ENCODE peak calls at places on chromosomes 12 and 14, in five cellular contexts. E is AG04450; I is CD4-positive, alpha-beta memory T cell; L is mucosa of descending colon; F is thoracic aorta. V is an unnamed sample. For H3K9me3, the result is how much of the 10 kb centered on the place peaks cover.

GRCh38 chr12:46475972-46476645 is 103.5 kb upstream of the SLC38A2 start:
- DNase-seq in E (no peak), I (no peak), L (no peak), F (no peak), V (no peak)

GRCh38 chr12:6444704-6445688 is at the start of gene CD27:
- DNase-seq in I (peak), L (no peak), E (no peak), F (no peak), V (no peak)

GRCh38 chr12:45050751-45051489 is at the start of gene DBX2:
- DNase-seq in L (no peak), E (no peak), F (no peak), I (no peak), V (peak)

GRCh38 chr12:6850796-6851152 is 312 bp downstream of the CDCA3 start:
- DNase-seq in E (no peak), F (no peak), L (no peak), I (no peak), V (no peak)

GRCh38 chr14:95901014-95901413 is 24.4 kb downstream of the TUNAR start:
- DNase-seq in I (no peak), E (no peak), F (no peak), L (no peak), V (no peak)

GRCh38 chr12:53740130-53740491 is 11.7 kb downstream of the CISTR start:
- DNase-seq in L (no peak), I (no peak), F (no peak), E (no peak), V (no peak)

GRCh38 chr12:22313276-22313995 is 21.1 kb downstream of the ST8SIA1 start:
- DNase-seq in E (no peak), I (no peak), L (no peak), F (no peak), V (no peak)

GRCh38 chr14:50726372-50727107 is 58.4 kb upstream of the SAV1 start:
- DNase-seq in E (peak), L (no peak), I (peak), F (no peak), V (no peak)

GRCh38 chr12:15782667-15783066 is 6.5 kb downstream of the EPS8 start:
- DNase-seq in F (no peak), E (no peak), I (no peak), L (no peak), V (no peak)

GRCh38 chr12:87756111-87756510 is 273.1 kb downstream of the C12orf50 start:
- DNase-seq in L (no peak), E (peak), F (no peak), I (no peak), V (no peak)

GRCh38 chr12:111248221-111248620 is 120.7 kb downstream of the PHETA1 start:
- DNase-seq in F (no peak), L (no peak), E (no peak), I (no peak), V (peak)

GRCh38 chr14:89684139-89684538 is 267.1 kb upstream of the FOXN3 start:
- DNase-seq in L (no peak), I (no peak), F (no peak), E (no peak), V (no peak)

GRCh38 chr12:90058721-90059120 is 350.1 kb upstream of the ATP2B1 start:
- DNase-seq in L (peak), E (peak), I (no peak), F (no peak), V (no peak)

GRCh38 chr12:68480526-68480925 is 130.2 kb upstream of the RAP1B start:
- DNase-seq in L (no peak), E (no peak), F (no peak), I (no peak), V (no peak)

GRCh38 chr14:21647380-21647779 is 6.3 kb upstream of the OR4E2 start:
- DNase-seq in I (no peak), F (no peak), L (no peak), E (no peak), V (no peak)

GRCh38 chr12:104212516-104212915 is 3.1 kb upstream of the TXNRD1 start:
- DNase-seq in F (no peak), E (no peak), I (no peak), L (no peak), V (no peak)

GRCh38 chr12:100156731-100157426 is 14.2 kb upstream of the BLTP3B start:
- DNase-seq in I (no peak), L (no peak), F (no peak), E (no peak), V (no peak)

GRCh38 chr12:78835493-78835892 is 29.1 kb upstream of the SYT1 start:
- DNase-seq in I (no peak), E (no peak), L (no peak), F (no peak), V (no peak)

GRCh38 chr12:77070382-77071294 is 5.3 kb upstream of the E2F7 start:
- DNase-seq in E (no peak), F (no peak), L (no peak), I (no peak), V (no peak)

GRCh38 chr12:97835541-97835940 is 372.9 kb downstream of the RMST start:
- DNase-seq in L (no peak), F (no peak), I (no peak), E (no peak), V (no peak)

GRCh38 chr12:133204264-133204603 is 22.9 kb downstream of the ZNF268 start:
- DNase-seq in F (no peak), L (no peak), I (no peak), E (no peak), V (no peak)
- H3K9me3 ChIP-seq in F (half or more), L (half or more), I (half or more), E (under half), V (half or more)

GRCh38 chr12:30428098-30428497 is 267.6 kb downstream of the IPO8 start:
- DNase-seq in F (no peak), I (no peak), L (no peak), E (no peak), V (no peak)

GRCh38 chr12:30425445-30425844 is 270.2 kb downstream of the IPO8 start:
- DNase-seq in L (no peak), F (no peak), I (no peak), E (no peak), V (no peak)

GRCh38 chr12:30422844-30423243 is 272.8 kb downstream of the IPO8 start:
- DNase-seq in F (no peak), E (no peak), L (no peak), I (no peak), V (no peak)

GRCh38 chr12:30423330-30423729 is 272.3 kb downstream of the IPO8 start:
- DNase-seq in L (no peak), F (no peak), I (no peak), E (no peak), V (no peak)

GRCh38 chr12:30427555-30427954 is 268.1 kb downstream of the IPO8 start:
- DNase-seq in E (no peak), I (no peak), F (no peak), L (no peak), V (no peak)
- H3K9me3 ChIP-seq in E (under half), I (under half), F (under half), L (under half), V (under half)

DNA sequence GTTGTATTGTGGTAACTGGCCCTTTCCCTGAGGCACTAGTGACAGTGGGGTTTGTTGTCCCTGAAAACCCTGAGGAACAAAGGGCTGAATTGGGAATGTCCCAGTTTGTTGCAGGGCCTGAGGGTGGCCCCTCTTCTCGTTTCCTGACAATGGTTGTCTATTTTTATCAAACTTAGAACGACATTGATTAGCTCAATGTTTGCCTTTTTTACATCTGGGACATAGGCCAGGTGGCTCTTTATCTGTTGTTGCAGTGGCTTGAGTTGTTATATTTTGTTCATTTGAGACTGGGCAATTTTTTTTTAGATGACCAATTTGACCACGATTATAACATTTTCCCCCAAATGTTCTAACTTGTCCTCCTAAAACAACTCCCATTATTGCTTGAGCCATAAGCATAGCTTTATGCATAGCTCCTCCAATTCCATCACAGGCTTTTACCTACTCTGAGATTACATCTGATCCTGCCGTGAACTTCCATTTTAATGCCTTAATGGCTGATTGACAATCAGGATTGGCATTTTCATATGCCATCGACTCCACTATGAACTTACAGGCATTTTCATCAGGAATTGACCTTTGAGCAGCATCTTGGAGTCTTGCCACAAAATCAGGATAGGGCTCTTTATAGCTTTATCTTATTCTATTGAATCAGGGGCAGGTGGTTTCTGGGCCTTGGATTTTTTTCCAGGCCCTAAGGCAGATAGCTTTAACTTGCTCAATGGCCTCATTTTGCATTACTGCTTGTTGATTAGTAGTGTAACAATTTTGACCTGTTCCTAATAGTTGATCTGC is 604.3 kb downstream of the ALG10 start:
- DNase-seq in L (no peak), I (no peak), E (no peak), F (no peak), V (no peak)
- H3K9me3 ChIP-seq in L (half or more), I (under half), E (under half), F (under half), V (under half)

GRCh38 chr14:97723834-97724770 is 926.9 kb downstream of the VRK1 start:
- DNase-seq in E (no peak), I (peak), L (no peak), F (no peak), V (no peak)

GRCh38 chr14:97723321-97723720 is 926.1 kb downstream of the VRK1 start:
- DNase-seq in F (no peak), L (no peak), E (no peak), I (no peak), V (no peak)

GRCh38 chr14:97719043-97719442 is 921.9 kb downstream of the VRK1 start:
- DNase-seq in I (no peak), E (no peak), F (no peak), L (no peak), V (no peak)

DNA sequence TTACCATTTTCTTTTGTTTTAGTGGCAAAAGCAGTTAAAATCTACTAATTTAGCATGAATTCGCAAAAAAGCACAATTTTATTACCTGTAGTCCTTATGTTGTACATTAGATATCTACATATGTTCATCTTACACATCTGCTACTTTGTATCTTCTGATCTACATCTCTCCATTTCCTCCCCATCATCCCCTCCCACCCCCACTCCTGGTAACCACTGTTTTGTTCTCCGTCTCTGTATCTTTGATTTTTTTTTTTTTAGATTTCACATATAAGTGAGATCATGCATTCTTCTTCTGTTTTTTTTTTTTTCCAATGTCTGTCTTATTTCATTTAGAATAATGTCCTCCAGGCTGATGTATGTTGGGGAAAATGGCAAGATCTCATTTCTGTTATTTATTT is 922.7 kb downstream of the VRK1 start:
- DNase-seq in L (no peak), F (no peak), E (no peak), I (peak), V (no peak)
- H3K9me3 ChIP-seq in L (under half), F (under half), E (under half), I (under half), V (under half)

DNA sequence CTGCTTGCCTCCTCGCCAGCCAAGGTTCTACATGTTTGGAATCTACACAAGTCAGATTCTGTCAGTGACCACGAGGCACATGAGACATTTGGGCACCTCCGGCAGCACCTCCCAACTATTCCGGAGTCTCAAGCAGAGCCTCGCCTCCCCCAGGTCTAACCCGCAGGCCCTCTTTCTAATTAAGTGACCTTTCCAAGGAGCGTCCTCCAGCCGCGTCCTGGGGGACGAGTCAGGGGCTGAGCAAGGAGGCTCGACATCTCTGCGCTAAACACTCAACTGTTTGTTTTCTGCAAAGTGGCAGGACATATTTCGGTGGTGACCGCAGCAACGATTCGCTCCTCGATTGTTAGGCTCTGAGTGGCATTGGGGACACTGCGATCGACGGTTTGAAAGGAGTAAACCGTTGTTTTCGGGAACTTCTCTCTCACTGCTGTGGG is 731 bp downstream of the ARMH4 start:
- DNase-seq in L (peak), F (no peak), E (no peak), I (peak), V (no peak)
- H3K9me3 ChIP-seq in L (under half), F (under half), E (under half), I (under half), V (under half)